ENCODE peak calls at places on chromosomes 16 and 17, in seven cellular contexts. J is mammary epithelial cell; Z is heart right ventricle; X is keratinocyte; I is BJ; F is activated CD8-positive, alpha-beta T cell treated with anti-CD3 and anti-CD28 coated beads for 36 hours; Q is fibroblast of pulmonary artery. P is an unnamed sample.
A peak's percentile ranks its signal among the peaks of the same experiment; 100 is the strongest.

GRCh38 chr16:10269632-10270031 is 87.4 kb upstream of the GRIN2A start:
- DNase-seq in J (no peak), Z (no peak), X (no peak), I (no peak), F (no peak), Q (no peak), P (no peak)

GRCh38 chr17:2067559-2067958 is 12.7 kb downstream of the HIC1 start:
- DNase-seq in J (no peak), Z (peak; percentile 55), X (no peak), I (no peak), F (no peak), Q (peak; percentile 78), P (no peak)

GRCh38 chr16:51388516-51388951 is 237.5 kb upstream of the SALL1 start:
- DNase-seq in J (no peak), Z (no peak), X (no peak), I (no peak), F (no peak), Q (no peak), P (no peak)

GRCh38 chr16:19851476-19851875 is 33.2 kb downstream of the GPRC5B start:
- DNase-seq in J (no peak), Z (peak; percentile 38), X (no peak), I (no peak), F (no peak), Q (no peak), P (no peak)

GRCh38 chr16:86082400-86083030 is 183.6 kb downstream of the IRF8 start:
- DNase-seq in J (no peak), Z (no peak), X (no peak), I (no peak), F (no peak), Q (no peak), P (no peak)

GRCh38 chr16:66481081-66481942 is 54.2 kb downstream of the BEAN1 start:
- DNase-seq in J (no peak), Z (no peak), X (no peak), I (no peak), F (no peak), Q (no peak), P (no peak)

GRCh38 chr16:88516666-88517065 is 53.5 kb upstream of the ZC3H18 start:
- DNase-seq in J (no peak), Z (no peak), X (no peak), I (no peak), F (no peak), Q (no peak), P (no peak)

GRCh38 chr16:51907680-51908079 is 639.3 kb downstream of the TOX3 start:
- DNase-seq in J (no peak), Z (no peak), X (no peak), I (no peak), F (no peak), Q (no peak), P (no peak)

GRCh38 chr17:33469911-33470310 is 176.8 kb upstream of the ASIC2 start:
- DNase-seq in J (peak; percentile 57), Z (no peak), X (no peak), I (peak; percentile 40), F (no peak), Q (peak; percentile 86), P (no peak)

GRCh38 chr17:49482144-49482817 is 12.8 kb upstream of the NGFR start:
- DNase-seq in J (peak; percentile 16), Z (no peak), X (no peak), I (no peak), F (no peak), Q (peak; percentile 17), P (no peak)

GRCh38 chr17:43211480-43212402 is at the start of gene TMEM106A:
- DNase-seq in J (peak; percentile 85), Z (peak; percentile 78), X (peak; percentile 61), I (peak; percentile 28), F (peak; percentile 81), Q (peak; percentile 89), P (peak; percentile 69)

GRCh38 chr17:72969293-72969692 is 123.2 kb downstream of the SLC39A11 start:
- DNase-seq in J (no peak), Z (no peak), X (no peak), I (no peak), F (no peak), Q (no peak), P (no peak)

GRCh38 chr17:42405963-42406495 is 17.0 kb downstream of the CAVIN1 start:
- DNase-seq in J (peak; percentile 26), Z (peak; percentile 90), X (no peak), I (no peak), F (peak; percentile 89), Q (peak; percentile 80), P (no peak)

GRCh38 chr17:75457047-75457654 is 716 bp downstream of the TMEM94 start:
- DNase-seq in J (peak; percentile 15), Z (peak; percentile 38), X (no peak), I (no peak), F (peak; percentile 26), Q (peak; percentile 47), P (no peak)

DNA sequence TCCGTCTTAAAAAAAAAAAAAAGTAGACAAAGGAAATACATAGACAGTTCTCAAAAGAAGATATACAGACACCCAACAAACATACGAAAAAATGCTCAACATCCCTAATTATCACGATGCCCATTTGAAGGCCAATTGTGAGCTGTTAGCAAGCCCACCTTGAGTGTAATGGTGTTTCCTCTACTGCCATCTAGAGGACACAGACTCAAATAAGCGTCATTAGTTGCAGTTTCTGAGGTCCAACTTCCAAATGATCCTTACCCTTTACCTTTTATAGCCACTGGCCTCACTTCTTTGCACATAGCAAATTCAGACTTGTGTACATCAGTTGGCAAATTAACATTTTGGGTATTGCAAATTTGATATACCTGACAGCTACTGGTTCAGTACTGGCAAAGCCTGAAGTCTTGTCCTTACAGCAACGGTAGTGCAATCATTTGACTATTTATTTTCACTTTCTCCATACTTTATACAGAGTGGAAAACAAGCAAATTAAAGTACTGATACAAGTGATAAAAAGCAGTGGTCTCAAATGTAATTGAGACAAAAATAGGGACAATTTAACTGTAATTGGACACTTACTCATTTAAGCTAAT is 536.3 kb upstream of the EEF2KMT start:
- DNase-seq in J (no peak), Z (no peak), X (no peak), I (no peak), F (no peak), Q (peak; percentile 21), P (no peak)
- TF ChIP-seq CTCF in J (peak; percentile 27), Z (peak; percentile 47), X (peak; percentile 29), I (peak; percentile 7), F (peak; percentile 50), Q (peak; percentile 25), P (no peak)

GRCh38 chr16:2839650-2840450 is 9.7 kb downstream of the ZG16B start:
- DNase-seq in J (no peak), Z (no peak), X (no peak), I (no peak), F (no peak), Q (no peak), P (no peak)

GRCh38 chr16:2840914-2841313 is 10.8 kb downstream of the ZG16B start:
- DNase-seq in J (no peak), Z (no peak), X (no peak), I (no peak), F (no peak), Q (no peak), P (no peak)

GRCh38 chr16:2841606-2842339 is 11.7 kb downstream of the ZG16B start:
- DNase-seq in J (no peak), Z (no peak), X (no peak), I (no peak), F (peak; percentile 20), Q (no peak), P (no peak)

GRCh38 chr16:2843526-2843925 is 13.4 kb downstream of the ZG16B start:
- DNase-seq in J (no peak), Z (no peak), X (no peak), I (no peak), F (no peak), Q (no peak), P (no peak)

GRCh38 chr16:2842340-2843000 is 12.4 kb downstream of the ZG16B start:
- DNase-seq in J (no peak), Z (peak; percentile 67), X (no peak), I (no peak), F (peak; percentile 89), Q (peak; percentile 43), P (no peak)
- TF ChIP-seq CTCF in J (peak; percentile 48), Z (peak; percentile 67), X (peak; percentile 45), I (peak; percentile 49), F (peak; percentile 97), Q (peak; percentile 33), P (peak; percentile 37)

DNA sequence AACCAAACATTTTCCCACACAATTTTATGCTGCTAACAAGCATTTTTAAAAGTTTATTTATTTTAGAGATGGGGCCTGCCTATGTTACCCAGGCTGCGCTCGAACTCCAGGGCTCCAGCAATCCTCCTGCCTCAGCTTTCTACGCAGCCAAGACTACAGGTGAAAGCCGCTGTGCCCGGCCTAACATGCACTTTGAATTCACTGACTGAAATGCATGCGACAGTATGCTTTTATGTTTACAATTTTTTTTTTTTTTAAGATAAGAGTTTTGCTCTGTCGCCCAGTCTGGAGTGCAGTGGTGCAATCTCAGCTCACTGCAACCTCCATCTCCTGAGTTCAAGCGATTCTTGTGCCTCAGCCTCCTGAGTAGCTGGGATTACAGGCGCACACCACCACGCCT is 47.8 kb downstream of the MAP1LC3B start:
- DNase-seq in J (no peak), Z (no peak), X (no peak), I (no peak), F (no peak), Q (no peak), P (no peak)
- TF ChIP-seq CTCF in J (no peak), Z (no peak), X (no peak), I (no peak), F (no peak), Q (no peak), P (no peak)

GRCh38 chr17:81993726-81994592 is 16.5 kb downstream of the ASPSCR1 start:
- DNase-seq in J (no peak), Z (no peak), X (no peak), I (no peak), F (no peak), Q (no peak), P (no peak)

GRCh38 chr17:81996757-81997441 is 19.5 kb downstream of the ASPSCR1 start:
- DNase-seq in J (no peak), Z (no peak), X (no peak), I (no peak), F (no peak), Q (no peak), P (no peak)

GRCh38 chr17:81996232-81996756 is 18.9 kb downstream of the ASPSCR1 start:
- DNase-seq in J (no peak), Z (no peak), X (no peak), I (no peak), F (no peak), Q (no peak), P (no peak)

GRCh38 chr17:81994593-81995462 is 17.4 kb downstream of the ASPSCR1 start:
- DNase-seq in J (no peak), Z (no peak), X (no peak), I (no peak), F (no peak), Q (no peak), P (no peak)

DNA sequence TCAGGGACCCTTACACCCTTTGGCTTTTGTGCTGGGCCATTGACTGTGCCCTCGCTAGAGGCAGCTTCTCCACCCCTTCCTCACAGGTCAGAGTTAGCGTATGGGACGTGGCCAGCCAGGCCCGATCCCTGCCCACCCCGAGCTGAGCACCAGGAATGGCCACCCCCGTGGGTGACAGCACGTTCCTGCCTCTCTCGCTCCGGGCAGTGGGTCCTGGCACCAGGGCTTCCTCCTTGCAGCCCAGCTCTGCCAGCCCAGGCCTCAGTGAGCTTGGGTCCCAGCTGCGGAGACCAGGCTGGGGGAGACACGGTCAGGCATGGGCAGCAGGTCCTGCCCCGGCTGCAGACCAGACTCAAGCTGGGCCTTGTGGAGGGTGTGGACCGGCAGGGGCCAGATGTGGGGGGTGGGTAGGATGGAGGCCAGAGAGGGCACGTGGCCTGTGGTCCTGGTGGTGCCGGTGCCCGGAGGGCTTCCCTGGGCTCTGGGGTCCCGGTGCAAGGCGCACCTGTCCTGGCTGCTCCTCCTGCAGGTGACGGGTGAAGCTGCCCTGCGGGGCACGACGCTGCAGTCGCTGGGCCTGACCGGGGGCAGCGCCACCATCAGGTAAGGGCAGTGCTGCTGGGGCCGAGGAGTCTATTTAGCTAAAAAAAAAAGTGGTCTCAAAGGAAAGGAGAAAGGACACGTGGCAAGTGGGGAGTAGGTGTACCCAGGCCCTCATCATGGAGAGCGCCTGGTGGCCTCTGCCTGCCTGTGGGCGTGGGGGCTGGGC is 18.2 kb downstream of the ASPSCR1 start:
- DNase-seq in J (no peak), Z (no peak), X (no peak), I (no peak), F (no peak), Q (no peak), P (no peak)
- TF ChIP-seq CTCF in J (no peak), Z (no peak), X (no peak), I (no peak), F (no peak), Q (no peak), P (no peak)